ENCODE peak calls at places on chromosomes 6 and 20, in four cellular contexts. Z is transverse colon, J is germinal center, R is activated T-helper 1 cell treated with Interleukin-2 at 50 U/mL for 16 hours. P is an unnamed sample.

GRCh38 chr6:26550250-26550993 is 12.3 kb downstream of the HMGN4 start:
- DNase-seq in Z (peak), J (peak), R (peak), P (peak)

GRCh38 chr6:35719830-35720733 is 16.8 kb upstream of the ARMC12 start:
- DNase-seq in Z (peak), J (peak), R (no peak), P (no peak)

GRCh38 chr6:38182426-38182825 is 362.9 kb downstream of the ZFAND3 start:
- DNase-seq in Z (no peak), J (no peak), R (no peak), P (no peak)

GRCh38 chr6:110746680-110747079 is 68.6 kb downstream of the CDK19 start:
- DNase-seq in Z (no peak), J (no peak), R (no peak), P (no peak)

GRCh38 chr6:101015541-101015940 is 134.4 kb upstream of the ASCC3 start:
- DNase-seq in Z (no peak), J (no peak), R (no peak), P (no peak)

GRCh38 chr6:18536693-18537092 is 149.5 kb downstream of the RNF144B start:
- DNase-seq in Z (no peak), J (no peak), R (no peak), P (peak)

GRCh38 chr6:2725364-2725988 is 25.2 kb downstream of the MYLK4 start:
- DNase-seq in Z (no peak), J (no peak), R (no peak), P (no peak)

GRCh38 chr20:45341939-45342862 is 6.0 kb downstream of the SDC4 start:
- DNase-seq in Z (peak), J (no peak), R (no peak), P (no peak)

GRCh38 chr20:12729326-12729725 is 279.4 kb upstream of the SPTLC3 start:
- DNase-seq in Z (no peak), J (no peak), R (no peak), P (no peak)

GRCh38 chr6:40376113-40376650 is 211.0 kb downstream of the LRFN2 start:
- DNase-seq in Z (no peak), J (no peak), R (no peak), P (no peak)

GRCh38 chr6:129704708-129705107 is 5.3 kb downstream of the ARHGAP18 start:
- DNase-seq in Z (no peak), J (no peak), R (no peak), P (no peak)

GRCh38 chr6:45667265-45667664 is 289.5 kb upstream of the SUPT3H start:
- DNase-seq in Z (no peak), J (no peak), R (no peak), P (no peak)

GRCh38 chr6:80547827-80548226 is 441.4 kb downstream of the BCKDHB start:
- DNase-seq in Z (no peak), J (no peak), R (no peak), P (peak)

GRCh38 chr6:35318200-35318844 is 20.7 kb downstream of the DEF6 start:
- DNase-seq in Z (peak), J (no peak), R (no peak), P (peak)

GRCh38 chr6:88908598-88909548 is 54.5 kb downstream of the RNGTT start:
- DNase-seq in Z (no peak), J (no peak), R (no peak), P (peak)

GRCh38 chr6:105675715-105676397 is 273.0 kb upstream of the PREP start:
- DNase-seq in Z (no peak), J (no peak), R (no peak), P (peak)

GRCh38 chr6:115594894-115595293 is 465.8 kb downstream of the FRK start:
- DNase-seq in Z (no peak), J (no peak), R (no peak), P (no peak)

GRCh38 chr20:3729378-3729777 is 3.1 kb upstream of the HSPA12B start:
- DNase-seq in Z (no peak), J (no peak), R (no peak), P (no peak)

GRCh38 chr6:2157441-2158127 is 87.8 kb downstream of the GMDS start:
- DNase-seq in Z (no peak), J (no peak), R (no peak), P (peak)

GRCh38 chr6:125163811-125164210 is 10.2 kb downstream of the TPD52L1 start:
- DNase-seq in Z (no peak), J (no peak), R (no peak), P (no peak)

GRCh38 chr20:59820204-59821041 is 113.0 kb downstream of the SYCP2 start:
- DNase-seq in Z (no peak), J (no peak), R (no peak), P (no peak)

GRCh38 chr6:18186033-18186432 is 30.8 kb downstream of the KDM1B start:
- DNase-seq in Z (peak), J (no peak), R (no peak), P (no peak)

GRCh38 chr6:125262026-125263013 is 39.4 kb downstream of the HDDC2 start:
- DNase-seq in Z (no peak), J (no peak), R (no peak), P (peak)

GRCh38 chr6:3320238-3320637 is 61.5 kb downstream of the PSMG4 start:
- DNase-seq in Z (no peak), J (no peak), R (no peak), P (no peak)

GRCh38 chr6:167394820-167395219 is 69.9 kb downstream of the TTLL2 start:
- DNase-seq in Z (no peak), J (no peak), R (no peak), P (no peak)

GRCh38 chr6:125511809-125512341 is 210.1 kb upstream of the HDDC2 start:
- DNase-seq in Z (no peak), J (no peak), R (no peak), P (peak)

GRCh38 chr6:154039231-154039842 is at the start of gene OPRM1:
- DNase-seq in Z (no peak), J (no peak), R (no peak), P (no peak)

GRCh38 chr6:16523550-16524379 is 237.5 kb downstream of the ATXN1 start:
- DNase-seq in Z (no peak), J (no peak), R (no peak), P (peak)

GRCh38 chr6:25088513-25088912 is 152.8 kb upstream of the RIPOR2 start:
- DNase-seq in Z (no peak), J (no peak), R (no peak), P (peak)

GRCh38 chr6:21856096-21856825 is 262.7 kb downstream of the SOX4 start:
- DNase-seq in Z (no peak), J (no peak), R (no peak), P (peak)

GRCh38 chr6:53361549-53362031 is 12.8 kb upstream of the ELOVL5 start:
- DNase-seq in Z (no peak), J (no peak), R (peak), P (peak)

GRCh38 chr6:164273491-164273890 is 859.0 kb downstream of the QKI start:
- DNase-seq in Z (no peak), J (no peak), R (no peak), P (no peak)

GRCh38 chr6:88982720-88983119 is 19.3 kb upstream of the RNGTT start:
- DNase-seq in Z (no peak), J (peak), R (no peak), P (peak)

GRCh38 chr6:130760006-130760405 is 67.2 kb upstream of the SMLR1 start:
- DNase-seq in Z (no peak), J (peak), R (no peak), P (peak)

GRCh38 chr6:29737707-29738630 is 14.7 kb downstream of the HLA-F start:
- DNase-seq in Z (peak), J (peak), R (peak), P (peak)

GRCh38 chr6:18121580-18122127 is 823 bp downstream of the NHLRC1 start:
- DNase-seq in Z (no peak), J (no peak), R (no peak), P (no peak)

GRCh38 chr6:17907467-17908229 is 79.8 kb downstream of the KIF13A start:
- DNase-seq in Z (peak), J (no peak), R (no peak), P (peak)

GRCh38 chr20:49387606-49387939 is 94.9 kb downstream of the KCNB1 start:
- DNase-seq in Z (no peak), J (no peak), R (no peak), P (no peak)